ENCODE peak calls at places on chromosomes 13 and 19, in seven cellular contexts. G is neural progenitor cell, H is cardiac muscle cell, Y is Panc1, S is heart left ventricle, Q is left ventricle myocardium inferior, Z is IMR-90. T is an unnamed sample.

GRCh38 chr13:41813426-41813825 is 147.5 kb downstream of the VWA8 start:
- DNase-seq in G (no peak), H (no peak), Y (no peak), S (no peak), Q (no peak), Z (peak; percentile 66), T (no peak)

GRCh38 chr13:30301827-30302226 is 5.5 kb downstream of the KATNAL1 start:
- DNase-seq in G (no peak), H (no peak), Y (no peak), S (no peak), Q (no peak), Z (no peak), T (no peak)

GRCh38 chr19:35512831-35513230 is 618 bp downstream of the DMKN start:
- DNase-seq in G (no peak), H (no peak), Y (no peak), S (no peak), Q (no peak), Z (no peak), T (no peak)

GRCh38 chr19:21022996-21023395 is 2.5 kb downstream of the ZNF430 start:
- DNase-seq in G (no peak), H (no peak), Y (no peak), S (no peak), Q (no peak), Z (peak; percentile 66), T (no peak)

GRCh38 chr13:85497652-85498051 is 301.6 kb downstream of the SLITRK6 start:
- DNase-seq in G (no peak), H (no peak), Y (peak; percentile 33), S (no peak), Q (no peak), Z (peak; percentile 97), T (no peak)

GRCh38 chr19:18322318-18322758 is 538 bp downstream of the LSM4 start:
- DNase-seq in G (peak; percentile 81), H (peak; percentile 63), Y (no peak), S (no peak), Q (peak; percentile 46), Z (peak; percentile 65), T (peak; percentile 91)

GRCh38 chr19:16824658-16825311 is 4.4 kb upstream of the SIN3B start:
- DNase-seq in G (peak; percentile 18), H (no peak), Y (no peak), S (no peak), Q (no peak), Z (peak; percentile 51), T (no peak)

GRCh38 chr13:109974354-109974753 is 188.0 kb upstream of the IRS2 start:
- DNase-seq in G (no peak), H (no peak), Y (no peak), S (no peak), Q (no peak), Z (peak; percentile 69), T (no peak)

GRCh38 chr19:18726846-18727245 is 43.4 kb downstream of the CRTC1 start:
- DNase-seq in G (no peak), H (no peak), Y (no peak), S (no peak), Q (no peak), Z (no peak), T (no peak)

GRCh38 chr19:8663920-8664670 is 33.7 kb downstream of the NFILZ start:
- DNase-seq in G (no peak), H (no peak), Y (no peak), S (no peak), Q (no peak), Z (no peak), T (no peak)

GRCh38 chr13:43432948-43433347 is 353.8 kb downstream of the ENOX1 start:
- DNase-seq in G (no peak), H (no peak), Y (no peak), S (peak; percentile 44), Q (no peak), Z (no peak), T (no peak)

GRCh38 chr19:33096005-33096404 is 15.0 kb downstream of the GPATCH1 start:
- DNase-seq in G (no peak), H (no peak), Y (no peak), S (no peak), Q (no peak), Z (no peak), T (peak; percentile 71)

GRCh38 chr19:55695511-55696290 is 20.7 kb downstream of the EPN1 start:
- DNase-seq in G (no peak), H (no peak), Y (no peak), S (no peak), Q (peak; percentile 11), Z (no peak), T (no peak)

GRCh38 chr19:15759962-15760565 is 22.3 kb downstream of the OR10H3 start:
- DNase-seq in G (no peak), H (no peak), Y (no peak), S (no peak), Q (no peak), Z (no peak), T (peak; percentile 43)

DNA sequence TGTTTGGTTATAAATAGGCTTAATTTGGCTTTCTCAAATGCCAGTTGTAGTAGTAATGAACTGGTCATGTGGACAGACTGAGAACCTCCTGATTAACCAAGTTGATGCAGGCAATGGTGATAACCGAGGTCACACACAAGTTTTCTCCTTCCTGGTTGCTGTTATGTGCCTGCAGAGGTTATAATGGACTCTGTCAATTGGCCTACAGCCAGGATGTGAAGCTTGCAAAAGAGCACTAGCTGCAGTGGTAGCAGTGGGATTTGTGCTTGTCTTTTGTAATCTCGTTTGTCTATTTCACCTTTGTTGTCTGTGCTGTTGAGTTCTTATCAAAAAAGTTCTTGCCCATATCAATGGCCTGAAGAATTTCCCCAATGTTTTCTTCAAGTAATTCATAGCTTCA is 20.6 kb downstream of the OR10H3 start:
- DNase-seq in G (no peak), H (no peak), Y (no peak), S (no peak), Q (no peak), Z (no peak), T (peak; percentile 41)
- H3K4me1 ChIP-seq in G (no peaks in the 10 kb centered on the region), H (no peaks in the 10 kb centered on the region), Y (no peaks in the 10 kb centered on the region), S (no peaks in the 10 kb centered on the region), Q (no peaks in the 10 kb centered on the region), Z (no peaks in the 10 kb centered on the region), T (no peaks in the 10 kb centered on the region)

GRCh38 chr19:1621574-1621973 is 16.3 kb upstream of the UQCR11 start:
- DNase-seq in G (no peak), H (no peak), Y (no peak), S (no peak), Q (no peak), Z (no peak), T (no peak)
- H3K4me1 ChIP-seq in G (no peaks in the 10 kb centered on the region), H (no peaks in the 10 kb centered on the region), Y (no peaks in the 10 kb centered on the region), S (no peaks in the 10 kb centered on the region), Q (peaks cover 20% of the 10 kb centered on the region), Z (no peaks in the 10 kb centered on the region), T (no peaks in the 10 kb centered on the region)

GRCh38 chr19:48333467-48334384 is 8.4 kb downstream of the EMP3 start:
- DNase-seq in G (peak; percentile 94), H (peak; percentile 93), Y (no peak), S (peak; percentile 93), Q (peak; percentile 91), Z (peak; percentile 91), T (peak; percentile 97)

GRCh38 chr19:48332662-48333466 is 7.5 kb downstream of the EMP3 start:
- DNase-seq in G (peak; percentile 90), H (peak; percentile 97), Y (no peak), S (peak; percentile 94), Q (peak; percentile 87), Z (peak; percentile 98), T (peak; percentile 100)

GRCh38 chr19:48330012-48330681 is 4.8 kb downstream of the EMP3 start:
- DNase-seq in G (peak; percentile 93), H (peak; percentile 90), Y (no peak), S (peak; percentile 86), Q (peak; percentile 71), Z (no peak), T (peak; percentile 94)

GRCh38 chr19:48329167-48329891 is 4.0 kb downstream of the EMP3 start:
- DNase-seq in G (no peak), H (no peak), Y (no peak), S (no peak), Q (no peak), Z (peak; percentile 59), T (peak; percentile 52)

GRCh38 chr19:48332351-48332661 is 7.0 kb downstream of the EMP3 start:
- DNase-seq in G (no peak), H (no peak), Y (no peak), S (no peak), Q (no peak), Z (no peak), T (no peak)
- H3K4me1 ChIP-seq in G (peaks cover 8% of the 10 kb centered on the region), H (peaks cover 7% of the 10 kb centered on the region), Y (peaks cover 7% of the 10 kb centered on the region), S (peaks cover 25% of the 10 kb centered on the region), Q (peaks cover 50% of the 10 kb centered on the region), Z (peaks cover 16% of the 10 kb centered on the region), T (peaks cover 2% of the 10 kb centered on the region)

GRCh38 chr19:51706296-51706695 is 13.2 kb downstream of the SPACA6 start:
- DNase-seq in G (no peak), H (no peak), Y (no peak), S (no peak), Q (no peak), Z (no peak), T (no peak)
- H3K4me1 ChIP-seq in G (peaks cover 15% of the 10 kb centered on the region), H (peaks cover 10% of the 10 kb centered on the region), Y (peaks cover 10% of the 10 kb centered on the region), S (peaks cover 16% of the 10 kb centered on the region), Q (peaks cover 44% of the 10 kb centered on the region), Z (peaks cover 2% of the 10 kb centered on the region), T (no peaks in the 10 kb centered on the region)

DNA sequence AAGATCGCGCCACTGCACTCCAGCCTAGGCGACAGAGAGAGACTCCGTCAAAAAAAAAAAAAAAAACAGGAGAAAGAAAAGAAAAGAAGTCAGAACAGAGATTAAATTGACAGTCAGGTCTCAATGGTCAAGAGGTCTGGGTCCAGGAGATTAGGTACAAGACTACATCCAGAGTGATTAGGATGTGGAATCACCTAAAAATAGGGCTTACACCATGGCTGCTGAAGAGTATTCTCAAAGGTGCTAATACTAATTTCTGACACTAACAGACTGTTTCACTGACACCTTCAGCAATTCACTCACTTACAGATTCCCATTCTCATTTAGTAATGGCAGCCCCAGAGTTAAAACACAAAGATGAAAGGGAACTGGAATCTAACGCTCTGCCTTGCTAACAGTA is 91.7 kb downstream of the TBC1D4 start:
- DNase-seq in G (no peak), H (no peak), Y (no peak), S (no peak), Q (no peak), Z (no peak), T (no peak)
- H3K4me1 ChIP-seq in G (no peaks in the 10 kb centered on the region), H (peaks cover 31% of the 10 kb centered on the region), Y (no peaks in the 10 kb centered on the region), S (no peaks in the 10 kb centered on the region), Q (peaks cover 62% of the 10 kb centered on the region), Z (peaks cover 2% of the 10 kb centered on the region), T (no peaks in the 10 kb centered on the region)

GRCh38 chr19:4051175-4052101 is 15.3 kb downstream of the ZBTB7A start:
- DNase-seq in G (no peak), H (no peak), Y (no peak), S (no peak), Q (no peak), Z (peak; percentile 55), T (peak; percentile 71)
- H3K4me1 ChIP-seq in G (no peaks in the 10 kb centered on the region), H (no peaks in the 10 kb centered on the region), Y (peaks cover 21% of the 10 kb centered on the region), S (peaks cover 14% of the 10 kb centered on the region), Q (peaks cover 59% of the 10 kb centered on the region), Z (peaks cover 19% of the 10 kb centered on the region), T (no peaks in the 10 kb centered on the region)